ENCODE peak calls at places on chromosomes 1 and 21, in ten cellular contexts. S is amniotic epithelial cell; V is naive thymus-derived CD8-positive, alpha-beta T cell; B is fibroblast of mammary gland; J is SJSA1; X is ELR; P is SHP77; D is ovary; U is NCI-H2081; Y is GF-D8. F is an unnamed sample.

GRCh38 chr1:56216173-56216572 is 363.2 kb downstream of the PLPP3 start:
- DNase-seq in J (no peak), X (no peak), Y (no peak), D (no peak), P (no peak), U (no peak), V (no peak), S (no peak), B (peak), F (no peak)

GRCh38 chr1:209305221-209305954 is 278.1 kb upstream of the CAMK1G start:
- DNase-seq in S (no peak), P (no peak), B (no peak), Y (no peak), X (no peak), J (no peak), U (no peak), D (no peak), V (no peak), F (no peak)

GRCh38 chr1:109197163-109198042 is 16.3 kb upstream of the SARS1 start:
- DNase-seq in P (no peak), J (peak), X (peak), S (peak), Y (no peak), U (no peak), B (peak), V (no peak), D (no peak), F (peak)

GRCh38 chr1:15749399-15750291 is 7.3 kb downstream of the TMEM82 start:
- DNase-seq in X (peak), J (no peak), D (no peak), V (no peak), B (no peak), Y (no peak), S (no peak), U (no peak), P (no peak), F (no peak)

GRCh38 chr1:58811303-58811702 is 27.5 kb upstream of the JUN start:
- DNase-seq in S (no peak), U (no peak), D (no peak), Y (no peak), J (no peak), B (no peak), X (no peak), V (no peak), P (no peak), F (no peak)

GRCh38 chr1:108830119-108831008 is 26.5 kb downstream of the AKNAD1 start:
- DNase-seq in P (peak), X (peak), V (no peak), B (peak), Y (no peak), J (peak), S (peak), U (no peak), D (peak), F (peak)

GRCh38 chr1:199551967-199552565 is 475.4 kb upstream of the NR5A2 start:
- DNase-seq in S (peak), B (peak), Y (peak), V (peak), J (peak), X (peak), U (peak), P (peak), D (no peak), F (peak)

GRCh38 chr1:94322696-94323095 is 85.3 kb upstream of the ARHGAP29 start:
- DNase-seq in V (no peak), Y (no peak), S (peak), D (no peak), P (no peak), X (peak), B (peak), J (peak), U (no peak), F (no peak)

GRCh38 chr1:230832466-230832865 is 35.9 kb downstream of the C1orf198 start:
- DNase-seq in B (peak), P (no peak), D (no peak), J (no peak), X (peak), Y (no peak), U (no peak), S (no peak), V (no peak), F (no peak)

GRCh38 chr1:20380616-20381035 is 90.0 kb downstream of the VWA5B1 start:
- DNase-seq in B (peak), D (no peak), P (no peak), J (peak), S (peak), Y (no peak), U (no peak), V (no peak), X (peak), F (no peak)

GRCh38 chr1:212621830-212622315 is 13.3 kb downstream of the ATF3 start:
- DNase-seq in S (no peak), B (no peak), P (no peak), Y (no peak), X (no peak), V (no peak), U (no peak), D (no peak), J (no peak), F (no peak)

GRCh38 chr1:206766251-206766856 is 4.2 kb upstream of the IL19 start:
- DNase-seq in D (no peak), P (no peak), J (peak), U (no peak), Y (no peak), V (peak), S (peak), B (peak), X (peak), F (no peak)

GRCh38 chr1:70465911-70466310 is 54.8 kb downstream of the CTH start:
- DNase-seq in V (no peak), Y (no peak), X (no peak), B (no peak), D (no peak), S (no peak), U (no peak), P (no peak), J (no peak), F (no peak)

GRCh38 chr1:59150537-59151386 is 146.1 kb upstream of the FGGY start:
- DNase-seq in Y (no peak), D (peak), X (peak), B (peak), U (no peak), S (peak), P (peak), V (no peak), J (peak), F (no peak)

GRCh38 chr1:228284521-228284920 is 76.7 kb downstream of the OBSCN start:
- DNase-seq in X (no peak), D (no peak), S (no peak), U (no peak), J (no peak), V (no peak), Y (no peak), P (no peak), B (no peak), F (no peak)

GRCh38 chr1:91221017-91221416 is 183.6 kb downstream of the HFM1 start:
- DNase-seq in B (no peak), U (no peak), X (no peak), V (no peak), D (no peak), Y (no peak), P (no peak), S (no peak), J (no peak), F (no peak)

GRCh38 chr1:40646385-40646784 is 19.1 kb downstream of the RIMS3 start:
- DNase-seq in B (peak), V (no peak), J (no peak), P (no peak), S (peak), U (no peak), D (no peak), Y (no peak), X (peak), F (no peak)

GRCh38 chr1:19385869-19386591 is 73.9 kb downstream of the SLC66A1 start:
- DNase-seq in Y (no peak), D (peak), J (no peak), V (no peak), S (peak), P (no peak), B (peak), X (peak), U (no peak), F (peak)

GRCh38 chr1:94094466-94095111 is 26.4 kb downstream of the ABCA4 start:
- DNase-seq in S (no peak), V (no peak), B (peak), D (peak), J (peak), Y (no peak), X (no peak), P (no peak), U (no peak), F (no peak)

GRCh38 chr1:244353572-244354091 is 98.1 kb downstream of the ADSS2 start:
- DNase-seq in P (no peak), V (no peak), J (peak), D (peak), Y (no peak), S (peak), X (peak), U (no peak), B (peak), F (no peak)

GRCh38 chr1:48777219-48777895 is 666 bp upstream of the BEND5 start:
- DNase-seq in Y (no peak), U (no peak), S (no peak), P (no peak), V (no peak), J (no peak), D (no peak), X (no peak), B (no peak), F (no peak)

GRCh38 chr1:205073511-205073910 is 10.7 kb downstream of the TMEM81 start:
- DNase-seq in P (no peak), Y (no peak), S (no peak), X (no peak), B (peak), D (no peak), V (no peak), U (no peak), J (no peak), F (no peak)

GRCh38 chr1:182054698-182055326 is 6.7 kb downstream of the ZNF648 start:
- DNase-seq in U (peak), B (peak), S (no peak), Y (no peak), V (peak), X (peak), D (no peak), J (peak), P (peak), F (no peak)

GRCh38 chr1:223713546-223714420 is 1.4 kb downstream of the CAPN2 start:
- DNase-seq in P (no peak), S (peak), B (no peak), X (peak), Y (no peak), D (no peak), U (no peak), V (peak), J (no peak), F (no peak)

GRCh38 chr1:54885863-54886723 is 902 bp downstream of the DHCR24 start:
- DNase-seq in V (no peak), U (peak), Y (no peak), B (peak), J (no peak), S (peak), P (no peak), D (peak), X (peak), F (no peak)

GRCh38 chr1:155481761-155482160 is 80.8 kb downstream of the ASH1L start:
- DNase-seq in U (no peak), V (no peak), B (peak), D (no peak), S (peak), X (no peak), Y (no peak), J (no peak), P (no peak), F (no peak)

GRCh38 chr1:226736001-226736907 is 2.8 kb downstream of the ITPKB start:
- DNase-seq in P (no peak), U (no peak), J (no peak), Y (no peak), X (no peak), D (peak), V (peak), B (no peak), S (no peak), F (no peak)

GRCh38 chr1:150511551-150511950 is 3.6 kb downstream of the ECM1 start:
- DNase-seq in D (no peak), J (no peak), X (no peak), V (no peak), Y (no peak), P (peak), B (no peak), U (peak), S (no peak), F (no peak)

GRCh38 chr21:42222821-42223390 is 4.0 kb downstream of the ABCG1 start:
- DNase-seq in B (no peak), J (no peak), S (no peak), V (no peak), U (no peak), X (no peak), P (no peak), Y (no peak), D (no peak), F (no peak)

GRCh38 chr1:163084330-163084729 is 15.2 kb downstream of the RGS4 start:
- DNase-seq in Y (no peak), P (no peak), V (no peak), B (peak), X (peak), U (no peak), S (peak), D (no peak), J (no peak), F (no peak)

GRCh38 chr1:86018311-86018923 is 138.2 kb downstream of the COL24A1 start:
- DNase-seq in X (peak), P (no peak), U (no peak), Y (no peak), S (peak), B (peak), J (peak), V (peak), D (no peak), F (peak)

GRCh38 chr21:35002879-35003722 is 46.0 kb downstream of the RUNX1 start:
- DNase-seq in D (no peak), X (peak), S (peak), V (no peak), U (no peak), B (peak), J (no peak), Y (peak), P (no peak), F (no peak)

GRCh38 chr1:184166495-184166894 is 115.0 kb downstream of the TSEN15 start:
- DNase-seq in D (no peak), Y (no peak), U (no peak), P (no peak), J (no peak), B (no peak), S (no peak), V (no peak), X (no peak), F (no peak)

GRCh38 chr1:214637722-214638473 is 34.9 kb downstream of the CENPF start:
- DNase-seq in Y (no peak), P (peak), U (no peak), D (no peak), J (peak), S (peak), B (peak), V (peak), X (peak), F (no peak)

GRCh38 chr21:19322360-19322759 is 918.8 kb upstream of the TMPRSS15 start:
- DNase-seq in Y (no peak), B (peak), P (no peak), V (no peak), S (peak), J (no peak), U (no peak), X (peak), D (no peak), F (no peak)

GRCh38 chr1:14761754-14762153 is 163.3 kb downstream of the KAZN start:
- DNase-seq in D (no peak), U (no peak), V (no peak), X (no peak), S (no peak), Y (no peak), P (no peak), B (no peak), J (no peak), F (no peak)

GRCh38 chr1:119324198-119324597 is 44.4 kb upstream of the HAO2 start:
- DNase-seq in B (no peak), S (no peak), J (no peak), X (no peak), P (no peak), D (no peak), Y (no peak), U (no peak), V (no peak), F (no peak)

GRCh38 chr1:87279966-87280535 is 48.6 kb upstream of the LMO4 start:
- DNase-seq in U (no peak), J (no peak), S (peak), Y (no peak), X (peak), D (no peak), B (peak), P (no peak), V (no peak), F (no peak)